ENCODE peak calls at places on chromosomes 11 and 22, in ten cellular contexts. L, G, V, T, C, U, R, N, F and H are unnamed samples.
A peak's percentile ranks its signal among the peaks of the same experiment; 100 is the strongest.

GRCh38 chr22:20905415-20906386 is 11.5 kb upstream of the CRKL start:
- DNase-seq in G (no peak), N (no peak), U (no peak), R (no peak), V (no peak), F (no peak), T (no peak), L (no peak), C (no peak), H (no peak)

GRCh38 chr11:119712459-119713360 is 16.3 kb downstream of the NECTIN1 start:
- DNase-seq in C (no peak), T (no peak), F (no peak), G (no peak), U (no peak), L (no peak), R (no peak), N (no peak), V (peak; percentile 30), H (no peak)

GRCh38 chr22:22201185-22201924 is 43.2 kb upstream of the VPREB1 start:
- DNase-seq in T (no peak), N (peak; percentile 41), R (no peak), C (peak; percentile 90), L (peak; percentile 44), V (no peak), G (peak; percentile 58), F (no peak), U (peak; percentile 74), H (no peak)

GRCh38 chr22:40409613-40410113 is 39.3 kb downstream of the SGSM3 start:
- DNase-seq in G (no peak), U (no peak), L (no peak), F (no peak), C (no peak), T (no peak), V (no peak), R (peak; percentile 64), N (no peak), H (no peak)

GRCh38 chr11:113664069-113664980 is 41.8 kb downstream of the TMPRSS5 start:
- DNase-seq in F (peak; percentile 82), R (no peak), C (no peak), T (no peak), V (no peak), U (no peak), G (no peak), N (no peak), L (no peak), H (peak; percentile 78)

GRCh38 chr11:113251281-113251680 is 63.1 kb upstream of the TTC12 start:
- DNase-seq in T (no peak), F (no peak), V (no peak), R (no peak), L (no peak), G (no peak), N (no peak), U (no peak), C (no peak), H (no peak)

GRCh38 chr22:28181332-28181731 is 262.3 kb upstream of the PITPNB start:
- DNase-seq in U (no peak), G (no peak), T (no peak), C (no peak), F (no peak), L (peak; percentile 42), V (no peak), N (no peak), R (no peak), H (no peak)

GRCh38 chr22:41535244-41535643 is 9.0 kb downstream of the POLR3H start:
- DNase-seq in N (no peak), F (no peak), T (no peak), G (no peak), C (no peak), R (no peak), U (no peak), V (no peak), L (no peak), H (no peak)

GRCh38 chr11:78420796-78421209 is 3.2 kb upstream of the GAB2 start:
- DNase-seq in C (peak; percentile 65), L (peak; percentile 79), U (peak; percentile 80), V (peak; percentile 51), T (peak; percentile 90), G (peak; percentile 52), N (peak; percentile 69), F (peak; percentile 85), R (no peak), H (peak; percentile 48)

GRCh38 chr11:66915046-66915832 is 42.9 kb downstream of the PC start:
- DNase-seq in G (no peak), R (peak; percentile 36), F (no peak), C (no peak), U (no peak), L (no peak), T (no peak), N (no peak), V (no peak), H (peak; percentile 61)

GRCh38 chr11:95596011-95596489 is 193.5 kb downstream of the FAM76B start:
- DNase-seq in R (no peak), L (peak; percentile 23), N (no peak), U (no peak), F (peak; percentile 69), G (no peak), C (no peak), V (no peak), T (no peak), H (peak; percentile 47)

GRCh38 chr11:69985654-69986420 is 92.3 kb upstream of the ANO1 start:
- DNase-seq in C (no peak), T (no peak), V (no peak), L (no peak), N (no peak), U (no peak), G (no peak), R (peak; percentile 84), F (no peak), H (no peak)

GRCh38 chr11:57310091-57310490 is 14.7 kb downstream of the TNKS1BP1 start:
- DNase-seq in N (no peak), T (peak; percentile 85), C (no peak), U (no peak), G (no peak), L (no peak), F (no peak), V (no peak), R (no peak), H (no peak)
- H3K4me3 ChIP-seq in N (no peak overlapping the region), T (no peak overlapping the region), C (no peak overlapping the region), U (no peak overlapping the region), G (peak overlapping the region; percentile 68), L (peak overlapping the region; percentile 59), F (no peak overlapping the region), V (peak overlapping the region; percentile 42), R (no peak overlapping the region), H (no peak overlapping the region)

GRCh38 chr11:12893787-12894672 is 115.1 kb upstream of the RASSF10 start:
- DNase-seq in V (peak; percentile 30), L (peak; percentile 76), C (peak; percentile 56), U (peak; percentile 82), N (peak; percentile 76), F (peak; percentile 66), G (peak; percentile 54), T (peak; percentile 93), R (peak; percentile 60), H (peak; percentile 68)
- TF ChIP-seq CTCF in V (peak; percentile 86), L (peak; percentile 86), C (peak; percentile 80), U (peak; percentile 93), N (peak; percentile 81), F (peak; percentile 88), G (peak; percentile 92), T (peak; percentile 53), R (peak; percentile 80), H (peak; percentile 85)

GRCh38 chr22:48096411-48096810 is 1334.0 kb downstream of the TBC1D22A start:
- DNase-seq in V (no peak), F (no peak), N (no peak), R (no peak), T (peak; percentile 70), U (peak; percentile 39), L (no peak), G (no peak), C (no peak), H (no peak)

GRCh38 chr22:48098243-48098935 is 1335.9 kb downstream of the TBC1D22A start:
- DNase-seq in F (no peak), V (no peak), C (peak; percentile 97), G (no peak), R (no peak), T (no peak), L (no peak), U (no peak), N (no peak), H (no peak)

GRCh38 chr22:48098936-48099245 is 1336.4 kb downstream of the TBC1D22A start:
- DNase-seq in F (no peak), V (no peak), T (peak; percentile 74), L (no peak), G (no peak), N (no peak), R (no peak), U (peak; percentile 25), C (peak; percentile 60), H (no peak)

GRCh38 chr22:48096846-48097665 is 1334.6 kb downstream of the TBC1D22A start:
- DNase-seq in L (no peak), G (no peak), R (peak; percentile 48), T (peak; percentile 70), U (peak; percentile 48), N (no peak), C (peak; percentile 73), F (no peak), V (no peak), H (no peak)

DNA sequence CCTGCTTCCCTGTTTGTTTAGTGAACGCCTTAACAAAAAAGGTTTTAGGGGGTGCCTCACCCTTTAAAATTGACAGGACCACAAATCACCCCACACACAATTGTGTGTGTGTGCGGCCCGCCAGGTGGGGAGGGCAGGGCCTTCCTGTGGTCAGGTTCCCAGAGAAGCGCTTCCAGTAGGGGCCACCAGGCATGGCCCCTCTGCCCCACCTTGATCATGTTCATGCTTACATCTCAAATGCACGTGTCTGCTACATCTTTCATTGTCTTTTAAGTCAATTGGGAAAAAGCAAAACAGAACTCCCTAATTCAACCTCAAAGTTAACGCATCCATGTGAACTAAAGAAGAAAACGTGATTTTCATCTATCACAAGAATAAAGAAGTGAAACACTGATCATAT is 1335.3 kb downstream of the TBC1D22A start:
- DNase-seq in U (no peak), N (no peak), G (no peak), V (no peak), L (no peak), C (peak; percentile 74), R (no peak), T (no peak), F (no peak), H (no peak)
- H3K4me3 ChIP-seq in U (no peak overlapping the region), N (no peak overlapping the region), G (no peak overlapping the region), V (no peak overlapping the region), L (no peak overlapping the region), C (peak overlapping the region; percentile 21), R (no peak overlapping the region), T (no peak overlapping the region), F (no peak overlapping the region), H (no peak overlapping the region)

DNA sequence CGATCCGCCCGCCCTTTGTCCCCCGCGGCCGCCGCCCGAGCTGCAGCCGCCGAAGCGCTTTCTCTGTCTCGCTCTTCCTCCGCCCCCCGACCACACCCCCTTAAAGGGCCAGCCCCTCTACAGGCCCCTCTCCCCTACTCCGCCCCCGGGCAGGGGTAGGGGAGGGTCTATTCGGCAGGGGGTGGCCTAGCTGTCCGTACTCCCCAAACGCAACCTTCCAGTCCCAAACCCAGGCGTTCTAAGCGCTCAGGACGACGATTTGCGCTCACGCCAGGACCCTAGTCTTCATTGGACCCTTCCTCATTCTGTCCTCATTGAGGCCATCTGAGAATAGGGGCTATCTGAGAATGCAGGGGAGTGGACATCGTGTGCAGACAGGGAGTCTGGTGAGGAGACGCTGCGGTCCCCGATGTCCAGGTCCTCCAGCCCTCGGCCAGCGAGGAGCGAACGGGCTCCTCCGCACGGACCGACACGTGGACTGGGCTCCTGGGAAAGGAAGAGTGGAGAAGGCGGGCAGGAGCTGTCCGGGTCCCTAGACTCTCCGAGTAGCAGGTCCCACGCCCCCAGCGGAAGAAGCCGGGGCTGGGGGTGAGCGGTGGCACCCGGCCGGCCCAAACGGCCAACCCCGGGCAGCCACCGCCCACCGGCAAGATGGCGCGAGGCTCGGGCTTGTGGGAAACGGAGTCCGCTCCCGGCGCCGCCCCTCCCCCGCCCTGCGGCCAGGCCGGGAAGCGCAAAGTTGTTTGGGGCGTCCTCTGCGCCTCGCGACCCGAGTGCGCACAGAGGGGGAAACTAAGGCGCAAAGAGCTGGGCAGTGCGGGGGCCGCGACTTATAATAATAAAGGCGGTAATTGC is at the start of gene PPP1R14B:
- DNase-seq in R (peak; percentile 98), F (peak; percentile 74), C (peak; percentile 83), N (peak; percentile 91), G (peak; percentile 92), U (peak; percentile 93), L (peak; percentile 84), T (peak; percentile 98), V (peak; percentile 88), H (peak; percentile 92)
- TF ChIP-seq CTCF in R (peak; percentile 36), F (no peak), C (no peak), N (peak; percentile 29), G (peak; percentile 29), U (no peak), L (no peak), T (no peak), V (no peak), H (no peak)